ENCODE peak calls at places on chromosomes 2 and 18, in eight cellular contexts. N, Q, E, T, Z, L, C and M are unnamed samples.

GRCh38 chr2:217124050-217124449 is 264.2 kb upstream of the TNP1 start:
- DNase-seq in N (no peak), L (no peak), C (no peak), Z (no peak), Q (no peak), T (no peak), E (no peak), M (no peak)

GRCh38 chr2:177245010-177245422 is 19.5 kb downstream of the NFE2L2 start:
- DNase-seq in C (peak; percentile 64), N (no peak), E (peak; percentile 46), T (no peak), L (no peak), Q (no peak), Z (peak; percentile 80), M (no peak)

GRCh38 chr18:33239298-33239697 is 201.2 kb downstream of the CCDC178 start:
- DNase-seq in E (no peak), Q (no peak), Z (no peak), N (no peak), L (no peak), T (no peak), C (no peak), M (no peak)

GRCh38 chr2:708667-709066 is 31.5 kb upstream of the TMEM18 start:
- DNase-seq in Q (no peak), N (no peak), E (no peak), C (no peak), Z (no peak), T (no peak), L (no peak), M (no peak)

GRCh38 chr2:101991731-101992145 is at the start of gene IL1R2:
- DNase-seq in L (no peak), T (no peak), E (no peak), Z (no peak), C (no peak), N (peak; percentile 92), Q (peak; percentile 49), M (no peak)

GRCh38 chr2:60581461-60582282 is 28.2 kb upstream of the BCL11A start:
- DNase-seq in E (peak; percentile 87), T (peak; percentile 64), N (peak; percentile 95), Q (peak; percentile 77), Z (peak; percentile 49), C (no peak), L (no peak), M (peak; percentile 74)

GRCh38 chr2:31349160-31349559 is 65.4 kb downstream of the XDH start:
- DNase-seq in T (no peak), N (no peak), Z (no peak), L (no peak), C (no peak), Q (no peak), E (no peak), M (no peak)

GRCh38 chr2:96163415-96163767 is 18.2 kb upstream of the DUSP2 start:
- DNase-seq in L (no peak), T (no peak), Q (no peak), Z (no peak), N (no peak), E (no peak), C (no peak), M (no peak)

GRCh38 chr2:206488623-206489022 is 45.3 kb downstream of the ADAM23 start:
- DNase-seq in C (no peak), N (no peak), Z (no peak), Q (no peak), E (no peak), L (no peak), T (no peak), M (no peak)

GRCh38 chr2:9982248-9982647 is 30.8 kb downstream of the GRHL1 start:
- DNase-seq in C (no peak), Q (no peak), L (no peak), N (no peak), T (no peak), Z (no peak), E (no peak), M (no peak)

GRCh38 chr2:240467149-240467642 is 31.7 kb downstream of the GPC1 start:
- DNase-seq in L (peak; percentile 71), T (no peak), Z (no peak), Q (peak; percentile 23), N (peak; percentile 54), C (no peak), E (no peak), M (peak; percentile 62)

GRCh38 chr18:73707035-73707434 is 440.6 kb downstream of the FBXO15 start:
- DNase-seq in C (no peak), Q (no peak), Z (no peak), E (no peak), N (no peak), L (no peak), T (no peak), M (no peak)

GRCh38 chr2:172906401-172906811 is 169.2 kb upstream of the MAP3K20 start:
- DNase-seq in C (no peak), N (no peak), L (no peak), T (no peak), Z (no peak), E (no peak), Q (no peak), M (no peak)

GRCh38 chr18:55100817-55101457 is 141.7 kb upstream of the CCDC68 start:
- DNase-seq in E (no peak), Z (peak; percentile 64), T (no peak), L (no peak), Q (no peak), N (no peak), C (peak; percentile 12), M (no peak)

GRCh38 chr2:10332402-10333246 is 29.9 kb downstream of the HPCAL1 start:
- DNase-seq in N (no peak), Q (no peak), C (no peak), E (peak; percentile 43), T (peak; percentile 39), L (no peak), Z (no peak), M (no peak)

GRCh38 chr2:169362346-169363026 is at the start of gene LRP2:
- DNase-seq in E (peak; percentile 19), Z (peak; percentile 8), C (no peak), T (no peak), N (no peak), Q (no peak), L (no peak), M (no peak)

GRCh38 chr2:142874293-142874814 is 3.1 kb upstream of the KYNU start:
- DNase-seq in T (no peak), E (no peak), C (no peak), L (no peak), Q (peak; percentile 58), N (no peak), Z (peak; percentile 87), M (no peak)

GRCh38 chr18:3660719-3661118 is 210.7 kb downstream of the TGIF1 start:
- DNase-seq in C (no peak), Q (no peak), N (no peak), T (no peak), E (no peak), Z (no peak), L (no peak), M (no peak)

GRCh38 chr2:56210291-56210690 is 26.5 kb downstream of the CCDC85A start:
- DNase-seq in Q (no peak), L (no peak), C (no peak), N (no peak), E (no peak), T (no peak), Z (no peak), M (no peak)
- TF ChIP-seq POLR2AphosphoS5 in Q (no peak), L (no peak), C (no peak), N (no peak), E (no peak), T (no peak), Z (no peak), M (no peak)

DNA sequence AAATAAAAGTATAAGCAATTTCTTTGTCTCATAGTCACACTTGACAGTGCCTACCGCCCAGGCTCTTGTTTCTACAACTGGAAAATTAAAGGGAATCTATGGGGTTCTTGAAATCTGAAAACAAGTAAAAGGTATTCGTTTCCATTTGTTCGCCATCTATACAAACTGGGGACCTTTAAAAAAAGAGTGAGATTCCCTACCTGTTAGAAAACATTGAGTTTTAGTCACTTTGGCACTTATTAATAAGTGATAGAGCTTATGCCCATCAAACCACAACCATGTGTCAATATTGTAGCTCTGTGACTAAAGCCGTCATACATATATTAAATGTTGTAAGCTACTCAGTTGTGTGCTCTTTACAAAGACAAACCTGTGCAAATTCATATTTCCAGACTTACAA is 13.2 kb downstream of the FN1 start:
- DNase-seq in E (no peak), L (no peak), N (no peak), Z (no peak), T (no peak), C (no peak), Q (no peak), M (no peak)
- H3K27ac ChIP-seq in E (no peak overlapping the region), L (no peak overlapping the region), N (no peak overlapping the region), Z (peak overlapping the region; percentile 15), T (no peak overlapping the region), C (no peak overlapping the region), Q (no peak overlapping the region), M (no peak overlapping the region)

DNA sequence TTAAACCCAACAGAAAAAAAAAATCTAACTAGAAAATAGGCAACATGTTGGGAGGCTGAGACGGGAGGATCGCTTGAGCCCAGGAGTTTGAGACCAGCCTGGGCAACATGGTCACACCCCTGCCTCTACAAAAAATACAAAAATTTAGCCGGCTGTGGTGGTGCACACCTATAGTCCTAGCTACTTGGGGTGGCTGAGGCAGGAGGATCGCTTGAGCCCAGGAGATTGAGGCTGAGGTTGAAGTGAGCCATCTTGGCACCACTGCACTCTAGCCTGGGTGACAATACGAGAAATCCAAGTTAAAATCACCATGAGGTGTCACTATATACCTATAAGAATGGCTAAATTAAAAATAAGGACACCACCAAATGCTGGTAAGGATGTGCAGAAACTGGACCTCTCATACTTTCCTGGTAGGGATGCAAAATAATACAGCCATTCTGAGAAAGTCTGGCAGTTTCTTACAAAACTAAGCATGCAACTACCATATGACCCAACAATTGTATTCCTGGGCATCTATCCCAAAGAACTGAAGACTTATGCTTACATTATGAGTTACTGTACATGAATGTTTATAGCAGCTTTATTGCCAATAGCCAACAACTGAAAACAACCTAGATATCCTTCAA is 2.2 kb downstream of the SEPTIN10 start:
- DNase-seq in Q (no peak), N (no peak), E (no peak), Z (peak; percentile 50), T (no peak), C (no peak), L (no peak), M (no peak)
- H3K4me1 ChIP-seq in Q (peaks cover 14% of the 10 kb centered on the region), N (peaks cover 63% of the 10 kb centered on the region), E (no peaks in the 10 kb centered on the region), Z (peaks cover 56% of the 10 kb centered on the region), T (peaks cover 24% of the 10 kb centered on the region), C (peaks cover 51% of the 10 kb centered on the region), L (peaks cover 71% of the 10 kb centered on the region), M (peaks cover 65% of the 10 kb centered on the region)

DNA sequence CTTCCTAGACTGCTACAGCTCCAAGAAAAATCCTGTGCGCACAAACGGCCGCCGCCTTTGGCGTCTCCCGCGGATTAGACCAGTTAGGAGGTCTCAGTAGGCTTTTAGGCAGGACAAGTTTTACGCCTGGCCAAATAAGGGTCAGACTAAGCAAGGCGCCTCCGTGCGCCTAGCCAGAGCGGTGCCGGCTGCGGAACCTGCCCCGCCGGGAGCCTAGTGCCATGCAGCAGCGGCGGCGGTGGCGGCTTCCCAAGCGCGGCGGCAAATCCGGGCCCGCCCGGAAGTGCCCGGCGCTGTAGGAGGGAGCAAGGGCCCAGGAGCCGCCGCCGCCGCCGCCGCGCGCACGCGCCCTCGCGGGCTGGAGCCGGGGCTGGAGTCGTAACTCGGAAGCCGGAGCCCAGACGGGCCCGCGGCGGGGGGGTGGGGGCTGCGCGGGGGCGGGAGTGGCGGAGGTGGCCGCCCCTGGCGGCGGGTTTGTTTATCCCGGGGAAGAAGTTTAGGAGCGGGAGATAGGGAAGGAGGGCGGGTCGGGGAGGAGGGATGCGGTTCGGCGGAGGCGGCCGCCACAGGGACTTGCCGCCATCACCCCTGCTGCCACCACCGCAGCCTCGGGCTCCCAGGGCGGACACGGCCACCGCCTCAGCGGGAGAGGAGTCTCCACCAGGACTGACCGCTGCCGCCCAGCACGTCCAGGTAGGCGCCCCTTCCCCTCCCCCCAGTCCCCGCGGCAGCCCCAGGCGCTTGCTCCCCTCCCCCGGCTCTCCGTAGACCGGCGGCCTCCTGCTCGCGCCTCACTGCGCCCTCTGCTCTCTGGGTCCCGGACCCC is at the start of gene SPOPL:
- DNase-seq in N (peak; percentile 98), Q (peak; percentile 95), Z (peak; percentile 90), C (peak; percentile 77), T (peak; percentile 91), E (peak; percentile 96), L (peak; percentile 93), M (peak; percentile 95)
- TF ChIP-seq POLR2AphosphoS5 in N (peak; percentile 72), Q (peak; percentile 68), Z (peak; percentile 97), C (peak; percentile 94), T (peak; percentile 60), E (peak; percentile 79), L (peak; percentile 52), M (peak; percentile 77)